ENCODE peak calls at places on chromosome 2, in six cellular contexts. One of them, this sample, is unnamed.

GRCh38 chr2:64562148-64562784 is 38.1 kb downstream of the AFTPH start:
- DNase-seq in kidney glomerular epithelial cell: no peak
- DNase-seq in stimulated activated CD4-positive, alpha-beta T cell treated with anti-CD3 and anti-CD28 coated beads, TNF-alpha, amount 100 ng/mL, for 4 hours: no peak
- DNase-seq in activated CD4-positive, alpha-beta T cell treated with anti-CD3 and anti-CD28 coated beads, Interleukin-2, amount 50 U/mL, for 24 hours: no peak
- DNase-seq in stimulated activated CD8-positive, alpha-beta memory T cell treated with anti-CD3 and anti-CD28 coated beads, Interleukin-4, amount 100 ng/mL, for 1 hour: no peak
- DNase-seq in GM06990: no peak
- DNase-seq in this sample: no peak

GRCh38 chr2:230798769-230799399 is 65.9 kb upstream of the ITM2C start:
- DNase-seq in kidney glomerular epithelial cell: peak; percentile 52
- DNase-seq in stimulated activated CD4-positive, alpha-beta T cell treated with anti-CD3 and anti-CD28 coated beads, TNF-alpha, amount 100 ng/mL, for 4 hours: no peak
- DNase-seq in activated CD4-positive, alpha-beta T cell treated with anti-CD3 and anti-CD28 coated beads, Interleukin-2, amount 50 U/mL, for 24 hours: peak; percentile 54
- DNase-seq in stimulated activated CD8-positive, alpha-beta memory T cell treated with anti-CD3 and anti-CD28 coated beads, Interleukin-4, amount 100 ng/mL, for 1 hour: no peak
- DNase-seq in GM06990: no peak
- DNase-seq in this sample: no peak

GRCh38 chr2:3073196-3073595 is 304.4 kb downstream of the EIPR1 start:
- DNase-seq in kidney glomerular epithelial cell: no peak
- DNase-seq in stimulated activated CD4-positive, alpha-beta T cell treated with anti-CD3 and anti-CD28 coated beads, TNF-alpha, amount 100 ng/mL, for 4 hours: no peak
- DNase-seq in activated CD4-positive, alpha-beta T cell treated with anti-CD3 and anti-CD28 coated beads, Interleukin-2, amount 50 U/mL, for 24 hours: no peak
- DNase-seq in stimulated activated CD8-positive, alpha-beta memory T cell treated with anti-CD3 and anti-CD28 coated beads, Interleukin-4, amount 100 ng/mL, for 1 hour: no peak
- DNase-seq in GM06990: no peak
- DNase-seq in this sample: no peak

GRCh38 chr2:68737717-68738116 is 3.1 kb downstream of the ARHGAP25 start:
- DNase-seq in kidney glomerular epithelial cell: no peak
- DNase-seq in stimulated activated CD4-positive, alpha-beta T cell treated with anti-CD3 and anti-CD28 coated beads, TNF-alpha, amount 100 ng/mL, for 4 hours: no peak
- DNase-seq in activated CD4-positive, alpha-beta T cell treated with anti-CD3 and anti-CD28 coated beads, Interleukin-2, amount 50 U/mL, for 24 hours: peak; percentile 59
- DNase-seq in stimulated activated CD8-positive, alpha-beta memory T cell treated with anti-CD3 and anti-CD28 coated beads, Interleukin-4, amount 100 ng/mL, for 1 hour: no peak
- DNase-seq in GM06990: no peak
- DNase-seq in this sample: peak; percentile 28

GRCh38 chr2:194176134-194176533 is 1480.9 kb upstream of the SLC39A10 start:
- DNase-seq in kidney glomerular epithelial cell: no peak
- DNase-seq in stimulated activated CD4-positive, alpha-beta T cell treated with anti-CD3 and anti-CD28 coated beads, TNF-alpha, amount 100 ng/mL, for 4 hours: no peak
- DNase-seq in activated CD4-positive, alpha-beta T cell treated with anti-CD3 and anti-CD28 coated beads, Interleukin-2, amount 50 U/mL, for 24 hours: no peak
- DNase-seq in stimulated activated CD8-positive, alpha-beta memory T cell treated with anti-CD3 and anti-CD28 coated beads, Interleukin-4, amount 100 ng/mL, for 1 hour: no peak
- DNase-seq in GM06990: no peak
- DNase-seq in this sample: no peak

GRCh38 chr2:214765180-214765579 is 44.3 kb downstream of the BARD1 start:
- DNase-seq in kidney glomerular epithelial cell: peak; percentile 18
- DNase-seq in stimulated activated CD4-positive, alpha-beta T cell treated with anti-CD3 and anti-CD28 coated beads, TNF-alpha, amount 100 ng/mL, for 4 hours: no peak
- DNase-seq in activated CD4-positive, alpha-beta T cell treated with anti-CD3 and anti-CD28 coated beads, Interleukin-2, amount 50 U/mL, for 24 hours: no peak
- DNase-seq in stimulated activated CD8-positive, alpha-beta memory T cell treated with anti-CD3 and anti-CD28 coated beads, Interleukin-4, amount 100 ng/mL, for 1 hour: no peak
- DNase-seq in GM06990: no peak
- DNase-seq in this sample: no peak

GRCh38 chr2:196988599-196988998 is 62.1 kb upstream of the PGAP1 start:
- DNase-seq in kidney glomerular epithelial cell: no peak
- DNase-seq in stimulated activated CD4-positive, alpha-beta T cell treated with anti-CD3 and anti-CD28 coated beads, TNF-alpha, amount 100 ng/mL, for 4 hours: no peak
- DNase-seq in activated CD4-positive, alpha-beta T cell treated with anti-CD3 and anti-CD28 coated beads, Interleukin-2, amount 50 U/mL, for 24 hours: no peak
- DNase-seq in stimulated activated CD8-positive, alpha-beta memory T cell treated with anti-CD3 and anti-CD28 coated beads, Interleukin-4, amount 100 ng/mL, for 1 hour: no peak
- DNase-seq in GM06990: no peak
- DNase-seq in this sample: no peak

GRCh38 chr2:10009811-10010781 is 33.3 kb upstream of the KLF11 start:
- DNase-seq in kidney glomerular epithelial cell: no peak
- DNase-seq in stimulated activated CD4-positive, alpha-beta T cell treated with anti-CD3 and anti-CD28 coated beads, TNF-alpha, amount 100 ng/mL, for 4 hours: no peak
- DNase-seq in activated CD4-positive, alpha-beta T cell treated with anti-CD3 and anti-CD28 coated beads, Interleukin-2, amount 50 U/mL, for 24 hours: no peak
- DNase-seq in stimulated activated CD8-positive, alpha-beta memory T cell treated with anti-CD3 and anti-CD28 coated beads, Interleukin-4, amount 100 ng/mL, for 1 hour: no peak
- DNase-seq in GM06990: no peak
- DNase-seq in this sample: no peak

GRCh38 chr2:8514748-8515389 is 167.0 kb upstream of the ID2 start:
- DNase-seq in kidney glomerular epithelial cell: no peak
- DNase-seq in stimulated activated CD4-positive, alpha-beta T cell treated with anti-CD3 and anti-CD28 coated beads, TNF-alpha, amount 100 ng/mL, for 4 hours: no peak
- DNase-seq in activated CD4-positive, alpha-beta T cell treated with anti-CD3 and anti-CD28 coated beads, Interleukin-2, amount 50 U/mL, for 24 hours: peak; percentile 61
- DNase-seq in stimulated activated CD8-positive, alpha-beta memory T cell treated with anti-CD3 and anti-CD28 coated beads, Interleukin-4, amount 100 ng/mL, for 1 hour: no peak
- DNase-seq in GM06990: peak; percentile 80
- DNase-seq in this sample: peak; percentile 10

GRCh38 chr2:9020267-9020666 is 16.8 kb upstream of the MBOAT2 start:
- DNase-seq in kidney glomerular epithelial cell: no peak
- DNase-seq in stimulated activated CD4-positive, alpha-beta T cell treated with anti-CD3 and anti-CD28 coated beads, TNF-alpha, amount 100 ng/mL, for 4 hours: no peak
- DNase-seq in activated CD4-positive, alpha-beta T cell treated with anti-CD3 and anti-CD28 coated beads, Interleukin-2, amount 50 U/mL, for 24 hours: no peak
- DNase-seq in stimulated activated CD8-positive, alpha-beta memory T cell treated with anti-CD3 and anti-CD28 coated beads, Interleukin-4, amount 100 ng/mL, for 1 hour: no peak
- DNase-seq in GM06990: no peak
- DNase-seq in this sample: no peak

GRCh38 chr2:12352891-12353290 is 363.8 kb upstream of the TRIB2 start:
- DNase-seq in kidney glomerular epithelial cell: no peak
- DNase-seq in stimulated activated CD4-positive, alpha-beta T cell treated with anti-CD3 and anti-CD28 coated beads, TNF-alpha, amount 100 ng/mL, for 4 hours: no peak
- DNase-seq in activated CD4-positive, alpha-beta T cell treated with anti-CD3 and anti-CD28 coated beads, Interleukin-2, amount 50 U/mL, for 24 hours: no peak
- DNase-seq in stimulated activated CD8-positive, alpha-beta memory T cell treated with anti-CD3 and anti-CD28 coated beads, Interleukin-4, amount 100 ng/mL, for 1 hour: no peak
- DNase-seq in GM06990: no peak
- DNase-seq in this sample: no peak

GRCh38 chr2:188364033-188364432 is 72.4 kb downstream of the GULP1 start:
- DNase-seq in kidney glomerular epithelial cell: no peak
- DNase-seq in stimulated activated CD4-positive, alpha-beta T cell treated with anti-CD3 and anti-CD28 coated beads, TNF-alpha, amount 100 ng/mL, for 4 hours: no peak
- DNase-seq in activated CD4-positive, alpha-beta T cell treated with anti-CD3 and anti-CD28 coated beads, Interleukin-2, amount 50 U/mL, for 24 hours: no peak
- DNase-seq in stimulated activated CD8-positive, alpha-beta memory T cell treated with anti-CD3 and anti-CD28 coated beads, Interleukin-4, amount 100 ng/mL, for 1 hour: no peak
- DNase-seq in GM06990: no peak
- DNase-seq in this sample: no peak

This sample was measured in activated T-helper 9 cell treated with anti-CD3 and anti-CD28 coated beads, Interleukin-2, amount 50 U/mL, for 16 hours.